ENCODE peak calls at places on chromosomes 7 and 10, in six cellular contexts. T is amygdala; Q is A673; G is fibroblast of gingiva; I is pulmonary artery endothelial cell; F is activated CD4-positive, alpha-beta T cell treated with anti-CD3 and anti-CD28 coated beads, Interleukin-2, amount 50 U/mL, for 4 hours. U is an unnamed sample.

GRCh38 chr7:99042957-99043356 is 101.0 kb downstream of the SMURF1 start:
- DNase-seq in F (no peak), T (no peak), Q (peak), I (peak), G (no peak), U (peak)

GRCh38 chr10:1123198-1123597 is 67.0 kb downstream of the WDR37 start:
- DNase-seq in I (no peak), Q (peak), G (no peak), F (no peak), T (no peak), U (no peak)

GRCh38 chr7:72462311-72462710 is 50.2 kb upstream of the CALN1 start:
- DNase-seq in I (no peak), T (no peak), Q (no peak), F (no peak), G (no peak), U (no peak)

GRCh38 chr10:114806572-114807391 is 14.8 kb upstream of the FHIP2A start:
- DNase-seq in F (no peak), G (peak), Q (no peak), I (no peak), T (no peak), U (no peak)

GRCh38 chr10:31847518-31847917 is 81.1 kb downstream of the ARHGAP12 start:
- DNase-seq in Q (no peak), F (no peak), I (no peak), T (no peak), G (no peak), U (no peak)

GRCh38 chr7:69738396-69738889 is 140.2 kb downstream of the AUTS2 start:
- DNase-seq in F (no peak), T (no peak), I (no peak), G (no peak), Q (peak), U (no peak)

GRCh38 chr10:92420554-92421275 is 129.7 kb downstream of the MARCHF5 start:
- DNase-seq in Q (no peak), I (no peak), F (no peak), T (no peak), G (no peak), U (no peak)

GRCh38 chr7:55132890-55133551 is 114.2 kb downstream of the EGFR start:
- DNase-seq in G (peak), I (peak), T (no peak), F (no peak), Q (no peak), U (peak)

GRCh38 chr7:39910108-39910869 is 39.8 kb upstream of the CDK13 start:
- DNase-seq in F (no peak), Q (peak), G (peak), T (no peak), I (no peak), U (no peak)

GRCh38 chr10:30722956-30723355 is 93.4 kb upstream of the LYZL2 start:
- DNase-seq in Q (no peak), G (no peak), F (no peak), T (no peak), I (no peak), U (no peak)

GRCh38 chr10:81978238-81978637 is 103.2 kb downstream of the NRG3 start:
- DNase-seq in I (no peak), F (no peak), Q (peak), T (no peak), G (no peak), U (no peak)

GRCh38 chr7:150992833-150993302 is 2.1 kb downstream of the NOS3 start:
- DNase-seq in F (no peak), I (peak), Q (peak), T (no peak), G (no peak), U (no peak)

GRCh38 chr10:10460452-10460851 is 557.2 kb upstream of the CELF2 start:
- DNase-seq in Q (no peak), I (no peak), G (no peak), F (no peak), T (no peak), U (no peak)

U was measured in foreskin melanocyte.